ENCODE peak calls at places on chromosome 6, in seven cellular contexts. One of them, this sample, is unnamed.

GRCh38 chr6:90219168-90219985 is 77.3 kb downstream of the BACH2 start:
- DNase-seq in left ventricle myocardium inferior: no peak
- DNase-seq in naive thymus-derived CD8-positive, alpha-beta T cell: peak; percentile 44
- DNase-seq in GM04503: peak; percentile 44
- DNase-seq in B cell: no peak
- DNase-seq in kidney tubule cell: peak; percentile 65
- DNase-seq in tibial artery: no peak
- DNase-seq in this sample: no peak

GRCh38 chr6:17470953-17471335 is 77.5 kb downstream of the CAP2 start:
- DNase-seq in left ventricle myocardium inferior: no peak
- DNase-seq in naive thymus-derived CD8-positive, alpha-beta T cell: no peak
- DNase-seq in GM04503: peak; percentile 83
- DNase-seq in B cell: no peak
- DNase-seq in kidney tubule cell: no peak
- DNase-seq in tibial artery: no peak
- DNase-seq in this sample: no peak

GRCh38 chr6:39446909-39447308 is 124.4 kb upstream of the KCNK16 start:
- DNase-seq in left ventricle myocardium inferior: no peak
- DNase-seq in naive thymus-derived CD8-positive, alpha-beta T cell: no peak
- DNase-seq in GM04503: no peak
- DNase-seq in B cell: no peak
- DNase-seq in kidney tubule cell: peak; percentile 37
- DNase-seq in tibial artery: no peak
- DNase-seq in this sample: no peak

GRCh38 chr6:148059869-148060268 is 282.8 kb upstream of the SASH1 start:
- DNase-seq in left ventricle myocardium inferior: no peak
- DNase-seq in naive thymus-derived CD8-positive, alpha-beta T cell: no peak
- DNase-seq in GM04503: no peak
- DNase-seq in B cell: no peak
- DNase-seq in kidney tubule cell: no peak
- DNase-seq in tibial artery: no peak
- DNase-seq in this sample: no peak

GRCh38 chr6:52909131-52909530 is 367 bp downstream of the GSTA3 start:
- DNase-seq in left ventricle myocardium inferior: no peak
- DNase-seq in naive thymus-derived CD8-positive, alpha-beta T cell: no peak
- DNase-seq in GM04503: no peak
- DNase-seq in B cell: no peak
- DNase-seq in kidney tubule cell: no peak
- DNase-seq in tibial artery: no peak
- DNase-seq in this sample: no peak

GRCh38 chr6:81781624-81782023 is 29.1 kb upstream of the TENT5A start:
- DNase-seq in left ventricle myocardium inferior: no peak
- DNase-seq in naive thymus-derived CD8-positive, alpha-beta T cell: no peak
- DNase-seq in GM04503: no peak
- DNase-seq in B cell: no peak
- DNase-seq in kidney tubule cell: no peak
- DNase-seq in tibial artery: no peak
- DNase-seq in this sample: no peak

GRCh38 chr6:156807028-156807427 is 29.9 kb downstream of the ARID1B start:
- DNase-seq in left ventricle myocardium inferior: no peak
- DNase-seq in naive thymus-derived CD8-positive, alpha-beta T cell: no peak
- DNase-seq in GM04503: no peak
- DNase-seq in B cell: no peak
- DNase-seq in kidney tubule cell: no peak
- DNase-seq in tibial artery: peak; percentile 37
- DNase-seq in this sample: no peak

GRCh38 chr6:160853946-160854345 is 137.6 kb upstream of the MAP3K4 start:
- DNase-seq in left ventricle myocardium inferior: no peak
- DNase-seq in naive thymus-derived CD8-positive, alpha-beta T cell: no peak
- DNase-seq in GM04503: no peak
- DNase-seq in B cell: no peak
- DNase-seq in kidney tubule cell: no peak
- DNase-seq in tibial artery: no peak
- DNase-seq in this sample: no peak